ENCODE peak calls at places on chromosomes 7 and 10, in four cellular contexts. B is hepatocyte; N is right lobe of liver; O is stimulated activated CD4-positive, alpha-beta T cell treated with anti-CD3 and anti-CD28 coated beads, Interleukin-4, amount 100 ng/mL, for 1 hour. D is an unnamed sample.

GRCh38 chr7:18570441-18570840 is 74.9 kb downstream of the HDAC9 start:
- DNase-seq in B (no peak), N (no peak), O (no peak), D (no peak)

GRCh38 chr7:107725138-107725740 is 18.7 kb upstream of the CBLL1 start:
- DNase-seq in B (peak), N (no peak), O (peak), D (peak)

GRCh38 chr7:46152671-46153070 is 231.6 kb upstream of the IGFBP3 start:
- DNase-seq in B (no peak), N (no peak), O (no peak), D (no peak)

GRCh38 chr7:144763291-144763690 is 72.6 kb downstream of the TPK1 start:
- DNase-seq in B (no peak), N (no peak), O (no peak), D (no peak)

GRCh38 chr10:132536964-132537712 is 449 bp upstream of the INPP5A start:
- DNase-seq in B (peak), N (peak), O (peak), D (peak)

GRCh38 chr10:6388261-6388893 is 185.6 kb downstream of the PFKFB3 start:
- DNase-seq in B (no peak), N (no peak), O (no peak), D (no peak)

GRCh38 chr7:113519447-113519846 is 399.4 kb downstream of the PPP1R3A start:
- DNase-seq in B (no peak), N (no peak), O (no peak), D (no peak)

GRCh38 chr10:69014171-69014570 is 25.6 kb downstream of the KIFBP start:
- DNase-seq in B (no peak), N (no peak), O (no peak), D (no peak)

GRCh38 chr7:131170440-131171105 is 157.1 kb upstream of the MKLN1 start:
- DNase-seq in B (peak), N (no peak), O (no peak), D (no peak)

GRCh38 chr10:91551856-91552255 is 81.0 kb downstream of the PPP1R3C start:
- DNase-seq in B (peak), N (peak), O (no peak), D (no peak)

GRCh38 chr7:144256112-144256511 is 8.5 kb downstream of the OR2A7 start:
- DNase-seq in B (no peak), N (no peak), O (no peak), D (no peak)

GRCh38 chr7:83691095-83691494 is 42.2 kb upstream of the SEMA3E start:
- DNase-seq in B (no peak), N (no peak), O (no peak), D (no peak)

GRCh38 chr10:119325131-119325530 is 117.8 kb downstream of the GRK5 start:
- DNase-seq in B (no peak), N (no peak), O (no peak), D (no peak)

GRCh38 chr10:87559392-87559791 is 54.7 kb downstream of the MINPP1 start:
- DNase-seq in B (no peak), N (no peak), O (no peak), D (no peak)

GRCh38 chr7:98555403-98555802 is 61.7 kb upstream of the NPTX2 start:
- DNase-seq in B (peak), N (no peak), O (no peak), D (no peak)

GRCh38 chr10:48693206-48693605 is 8.5 kb downstream of the WDFY4 start:
- DNase-seq in B (no peak), N (no peak), O (no peak), D (no peak)

GRCh38 chr10:983951-984705 is 4.1 kb upstream of the GTPBP4 start:
- DNase-seq in B (peak), N (no peak), O (no peak), D (peak)

GRCh38 chr10:98414932-98415709 is at the start of gene PYROXD2:
- DNase-seq in B (peak), N (peak), O (peak), D (peak)

GRCh38 chr7:23544913-23545354 is 13.2 kb upstream of the TRA2A start:
- DNase-seq in B (peak), N (no peak), O (no peak), D (peak)

GRCh38 chr10:75616874-75617478 is 185.6 kb downstream of the LRMDA start:
- DNase-seq in B (no peak), N (no peak), O (no peak), D (no peak)